ENCODE peak calls at places on chromosomes 13 and 19, in seven cellular contexts. O is SW 1271; I is substantia nigra; P is stimulated activated CD4-positive, alpha-beta T cell treated with anti-CD3 and anti-CD28 coated beads, Interleukin-1b, Interleukin-23, amount 100 ng/mL, for 1 hour; R is NCI-H1417; Z is Kasumi-1; K is stimulated activated CD8-positive, alpha-beta memory T cell treated with anti-CD3 and anti-CD28 coated beads, Interleukin-2, amount 100 ng/mL, for 48 hours. M is an unnamed sample.

GRCh38 chr13:98265669-98266551 is 88.8 kb upstream of the RNF113B start:
- DNase-seq in Z (no peak), P (no peak), R (no peak), O (no peak), K (no peak), I (no peak), M (no peak)

GRCh38 chr19:51123381-51124186 is 1.1 kb upstream of the SIGLEC9 start:
- DNase-seq in R (no peak), Z (peak), O (no peak), P (no peak), K (no peak), I (no peak), M (no peak)

GRCh38 chr19:35114656-35115537 is 726 bp upstream of the FXYD3 start:
- DNase-seq in O (no peak), I (peak), K (peak), R (peak), Z (peak), P (peak), M (no peak)

GRCh38 chr19:35330475-35330874 is 1.5 kb downstream of the CD22 start:
- DNase-seq in Z (no peak), R (no peak), K (no peak), O (no peak), I (no peak), P (no peak), M (no peak)

GRCh38 chr19:41352609-41353465 is 885 bp downstream of the TGFB1 start:
- DNase-seq in K (peak), Z (no peak), I (peak), R (peak), O (no peak), P (peak), M (peak)

GRCh38 chr13:18954254-18954653 is 227.4 kb downstream of the TUBA3C start:
- DNase-seq in Z (no peak), K (no peak), I (no peak), O (no peak), R (no peak), P (no peak), M (no peak)

GRCh38 chr13:106619688-106620555 is 52.0 kb upstream of the ARGLU1 start:
- DNase-seq in O (no peak), Z (peak), K (no peak), R (peak), I (peak), P (no peak), M (no peak)

GRCh38 chr19:1774999-1775772 is 21.9 kb downstream of the ONECUT3 start:
- DNase-seq in R (no peak), K (no peak), I (no peak), Z (no peak), O (no peak), P (no peak), M (peak)

GRCh38 chr13:43132911-43133310 is 109.5 kb downstream of the DNAJC15 start:
- DNase-seq in Z (no peak), I (no peak), R (peak), P (no peak), O (no peak), K (no peak), M (no peak)

GRCh38 chr19:8304841-8305621 is 3.1 kb downstream of the CD320 start:
- DNase-seq in K (no peak), I (no peak), O (no peak), P (no peak), Z (no peak), R (no peak), M (no peak)

GRCh38 chr13:102901615-102902305 is 55.9 kb downstream of the ERCC5 start:
- DNase-seq in O (no peak), Z (no peak), K (no peak), R (no peak), I (no peak), P (no peak), M (no peak)